ENCODE peak calls at places on chromosomes 12 and 14, in five cellular contexts. One of them, this sample, is unnamed.

GRCh38 chr14:49770212-49770817 is 2.4 kb downstream of the KLHDC2 start:
- DNase-seq in kidney tubule cell: peak; percentile 79
- DNase-seq in stimulated activated CD4-positive, alpha-beta T cell treated with anti-CD3 and anti-CD28 coated beads, Interleukin-4, amount 100 ng/mL, for 48 hours: no peak
- DNase-seq in GM03348: peak; percentile 11
- DNase-seq in tibial nerve: no peak
- DNase-seq in this sample: peak; percentile 55

GRCh38 chr12:106074706-106075392 is 63.9 kb downstream of the NUAK1 start:
- DNase-seq in kidney tubule cell: peak; percentile 60
- DNase-seq in stimulated activated CD4-positive, alpha-beta T cell treated with anti-CD3 and anti-CD28 coated beads, Interleukin-4, amount 100 ng/mL, for 48 hours: no peak
- DNase-seq in GM03348: no peak
- DNase-seq in tibial nerve: no peak
- DNase-seq in this sample: no peak

GRCh38 chr12:103498990-103499389 is 3.2 kb upstream of the C12orf42 start:
- DNase-seq in kidney tubule cell: no peak
- DNase-seq in stimulated activated CD4-positive, alpha-beta T cell treated with anti-CD3 and anti-CD28 coated beads, Interleukin-4, amount 100 ng/mL, for 48 hours: no peak
- DNase-seq in GM03348: no peak
- DNase-seq in tibial nerve: no peak
- DNase-seq in this sample: no peak

GRCh38 chr12:54650409-54650808 is 2.2 kb upstream of the DCD start:
- DNase-seq in kidney tubule cell: peak; percentile 69
- DNase-seq in stimulated activated CD4-positive, alpha-beta T cell treated with anti-CD3 and anti-CD28 coated beads, Interleukin-4, amount 100 ng/mL, for 48 hours: no peak
- DNase-seq in GM03348: no peak
- DNase-seq in tibial nerve: no peak
- DNase-seq in this sample: no peak

GRCh38 chr12:69101505-69101904 is 137.9 kb upstream of the CPSF6 start:
- DNase-seq in kidney tubule cell: no peak
- DNase-seq in stimulated activated CD4-positive, alpha-beta T cell treated with anti-CD3 and anti-CD28 coated beads, Interleukin-4, amount 100 ng/mL, for 48 hours: no peak
- DNase-seq in GM03348: no peak
- DNase-seq in tibial nerve: peak; percentile 24
- DNase-seq in this sample: peak; percentile 97

GRCh38 chr14:89618821-89619551 is 202.0 kb upstream of the FOXN3 start:
- DNase-seq in kidney tubule cell: peak; percentile 73
- DNase-seq in stimulated activated CD4-positive, alpha-beta T cell treated with anti-CD3 and anti-CD28 coated beads, Interleukin-4, amount 100 ng/mL, for 48 hours: peak; percentile 51
- DNase-seq in GM03348: peak; percentile 95
- DNase-seq in tibial nerve: peak; percentile 37
- DNase-seq in this sample: peak; percentile 73

GRCh38 chr12:130583800-130584199 is 132.3 kb downstream of the RIMBP2 start:
- DNase-seq in kidney tubule cell: no peak
- DNase-seq in stimulated activated CD4-positive, alpha-beta T cell treated with anti-CD3 and anti-CD28 coated beads, Interleukin-4, amount 100 ng/mL, for 48 hours: no peak
- DNase-seq in GM03348: no peak
- DNase-seq in tibial nerve: no peak
- DNase-seq in this sample: no peak

GRCh38 chr12:24902521-24903304 is 46.2 kb downstream of the BCAT1 start:
- DNase-seq in kidney tubule cell: peak; percentile 30
- DNase-seq in stimulated activated CD4-positive, alpha-beta T cell treated with anti-CD3 and anti-CD28 coated beads, Interleukin-4, amount 100 ng/mL, for 48 hours: peak; percentile 19
- DNase-seq in GM03348: peak; percentile 50
- DNase-seq in tibial nerve: no peak
- DNase-seq in this sample: no peak

GRCh38 chr12:64729909-64730584 is 29.2 kb downstream of the GNS start:
- DNase-seq in kidney tubule cell: no peak
- DNase-seq in stimulated activated CD4-positive, alpha-beta T cell treated with anti-CD3 and anti-CD28 coated beads, Interleukin-4, amount 100 ng/mL, for 48 hours: no peak
- DNase-seq in GM03348: no peak
- DNase-seq in tibial nerve: no peak
- DNase-seq in this sample: no peak

GRCh38 chr14:104026024-104026423 is 59.5 kb upstream of the ASPG start:
- DNase-seq in kidney tubule cell: no peak
- DNase-seq in stimulated activated CD4-positive, alpha-beta T cell treated with anti-CD3 and anti-CD28 coated beads, Interleukin-4, amount 100 ng/mL, for 48 hours: no peak
- DNase-seq in GM03348: no peak
- DNase-seq in tibial nerve: no peak
- DNase-seq in this sample: no peak

GRCh38 chr14:28143340-28143739 is 623.2 kb upstream of the FOXG1 start:
- DNase-seq in kidney tubule cell: no peak
- DNase-seq in stimulated activated CD4-positive, alpha-beta T cell treated with anti-CD3 and anti-CD28 coated beads, Interleukin-4, amount 100 ng/mL, for 48 hours: no peak
- DNase-seq in GM03348: no peak
- DNase-seq in tibial nerve: no peak
- DNase-seq in this sample: no peak

GRCh38 chr14:78946949-78947348 is 776.8 kb downstream of the NRXN3 start:
- DNase-seq in kidney tubule cell: no peak
- DNase-seq in stimulated activated CD4-positive, alpha-beta T cell treated with anti-CD3 and anti-CD28 coated beads, Interleukin-4, amount 100 ng/mL, for 48 hours: no peak
- DNase-seq in GM03348: no peak
- DNase-seq in tibial nerve: no peak
- DNase-seq in this sample: no peak

GRCh38 chr12:132079190-132079589 is 64.9 kb downstream of the DDX51 start:
- DNase-seq in kidney tubule cell: no peak
- DNase-seq in stimulated activated CD4-positive, alpha-beta T cell treated with anti-CD3 and anti-CD28 coated beads, Interleukin-4, amount 100 ng/mL, for 48 hours: no peak
- DNase-seq in GM03348: no peak
- DNase-seq in tibial nerve: no peak
- DNase-seq in this sample: no peak

GRCh38 chr14:38201137-38201828 is 6.4 kb upstream of the SSTR1 start:
- DNase-seq in kidney tubule cell: no peak
- DNase-seq in stimulated activated CD4-positive, alpha-beta T cell treated with anti-CD3 and anti-CD28 coated beads, Interleukin-4, amount 100 ng/mL, for 48 hours: no peak
- DNase-seq in GM03348: no peak
- DNase-seq in tibial nerve: no peak
- DNase-seq in this sample: no peak

GRCh38 chr14:50943261-50943942 is 881 bp downstream of the PYGL start:
- DNase-seq in kidney tubule cell: peak; percentile 72
- DNase-seq in stimulated activated CD4-positive, alpha-beta T cell treated with anti-CD3 and anti-CD28 coated beads, Interleukin-4, amount 100 ng/mL, for 48 hours: no peak
- DNase-seq in GM03348: peak; percentile 47
- DNase-seq in tibial nerve: peak; percentile 48
- DNase-seq in this sample: no peak

GRCh38 chr12:58268080-58268479 is 326.7 kb downstream of the ATP23 start:
- DNase-seq in kidney tubule cell: no peak
- DNase-seq in stimulated activated CD4-positive, alpha-beta T cell treated with anti-CD3 and anti-CD28 coated beads, Interleukin-4, amount 100 ng/mL, for 48 hours: no peak
- DNase-seq in GM03348: peak; percentile 10
- DNase-seq in tibial nerve: no peak
- DNase-seq in this sample: no peak

GRCh38 chr12:58310828-58311273 is 369.5 kb downstream of the ATP23 start:
- DNase-seq in kidney tubule cell: peak; percentile 96
- DNase-seq in stimulated activated CD4-positive, alpha-beta T cell treated with anti-CD3 and anti-CD28 coated beads, Interleukin-4, amount 100 ng/mL, for 48 hours: no peak
- DNase-seq in GM03348: peak; percentile 77
- DNase-seq in tibial nerve: no peak
- DNase-seq in this sample: peak; percentile 63

GRCh38 chr14:74566174-74567125 is 45.6 kb downstream of the LTBP2 start:
- DNase-seq in kidney tubule cell: peak; percentile 68
- DNase-seq in stimulated activated CD4-positive, alpha-beta T cell treated with anti-CD3 and anti-CD28 coated beads, Interleukin-4, amount 100 ng/mL, for 48 hours: no peak
- DNase-seq in GM03348: no peak
- DNase-seq in tibial nerve: no peak
- DNase-seq in this sample: no peak

GRCh38 chr14:99556134-99556791 is 47.7 kb downstream of the CCDC85C start:
- DNase-seq in kidney tubule cell: no peak
- DNase-seq in stimulated activated CD4-positive, alpha-beta T cell treated with anti-CD3 and anti-CD28 coated beads, Interleukin-4, amount 100 ng/mL, for 48 hours: no peak
- DNase-seq in GM03348: no peak
- DNase-seq in tibial nerve: no peak
- DNase-seq in this sample: no peak

GRCh38 chr12:111330800-111331752 is 37.8 kb downstream of the PHETA1 start:
- DNase-seq in kidney tubule cell: peak; percentile 63
- DNase-seq in stimulated activated CD4-positive, alpha-beta T cell treated with anti-CD3 and anti-CD28 coated beads, Interleukin-4, amount 100 ng/mL, for 48 hours: no peak
- DNase-seq in GM03348: peak; percentile 74
- DNase-seq in tibial nerve: no peak
- DNase-seq in this sample: peak; percentile 72